ENCODE peak calls at places on chromosomes 11 and 22, in five cellular contexts. Y is HFFc6, F is uterus, C is lower lobe of right lung, D is anterior cingulate cortex. B is an unnamed sample.

GRCh38 chr11:13942908-13943505 is 19.5 kb upstream of the SPON1 start:
- DNase-seq in F (no peak), Y (peak), C (no peak), D (no peak), B (no peak)

GRCh38 chr22:17796695-17797094 is 22.4 kb upstream of the BID start:
- DNase-seq in Y (no peak), D (no peak), C (no peak), F (no peak), B (no peak)

GRCh38 chr11:96338910-96339703 is 3.9 kb downstream of the MAML2 start:
- DNase-seq in C (peak), D (peak), Y (peak), F (no peak), B (peak)

GRCh38 chr11:81907996-81908395 is 825.7 kb downstream of the FAM181B start:
- DNase-seq in D (no peak), F (no peak), C (no peak), Y (no peak), B (no peak)

GRCh38 chr11:100719809-100720221 is 32.7 kb downstream of the ARHGAP42 start:
- DNase-seq in F (peak), D (no peak), Y (peak), C (no peak), B (no peak)

GRCh38 chr22:41469218-41469851 is 418 bp downstream of the ACO2 start:
- DNase-seq in D (no peak), F (no peak), C (no peak), Y (no peak), B (no peak)

GRCh38 chr22:35510481-35510934 is 30.1 kb upstream of the RASD2 start:
- DNase-seq in D (no peak), F (no peak), C (no peak), Y (peak), B (no peak)

GRCh38 chr11:133064152-133064877 is 468.0 kb downstream of the OPCML start:
- DNase-seq in F (peak), C (peak), D (peak), Y (peak), B (peak)

GRCh38 chr11:13993096-13993760 is 30.7 kb downstream of the SPON1 start:
- DNase-seq in D (no peak), C (no peak), Y (no peak), F (no peak), B (no peak)

GRCh38 chr22:43992331-43992821 is 31.7 kb upstream of the PARVB start:
- DNase-seq in Y (peak), D (no peak), F (no peak), C (peak), B (no peak)

GRCh38 chr11:6480299-6480914 is 724 bp downstream of the ARFIP2 start:
- DNase-seq in Y (no peak), F (no peak), C (no peak), D (no peak), B (no peak)

GRCh38 chr11:118789501-118790356 is 1.2 kb downstream of the DDX6 start:
- DNase-seq in F (no peak), Y (peak), C (no peak), D (no peak), B (no peak)

GRCh38 chr11:13668957-13669521 is 571 bp downstream of the FAR1 start:
- DNase-seq in C (peak), D (no peak), F (no peak), Y (peak), B (peak)

GRCh38 chr22:22702159-22702873 is 57.9 kb downstream of the GGTLC2 start:
- DNase-seq in F (no peak), C (no peak), D (no peak), Y (no peak), B (no peak)

GRCh38 chr11:44304091-44305084 is 5.6 kb downstream of the ALX4 start:
- DNase-seq in Y (no peak), D (no peak), C (no peak), F (no peak), B (no peak)

GRCh38 chr11:126791991-126792390 is 208.6 kb downstream of the KIRREL3 start:
- DNase-seq in F (no peak), Y (no peak), C (no peak), D (no peak), B (no peak)

GRCh38 chr11:18271206-18271605 is 5.1 kb downstream of the SAA1 start:
- DNase-seq in Y (no peak), D (no peak), C (no peak), F (no peak), B (no peak)

GRCh38 chr11:111851636-111852035 is 19.7 kb downstream of the ALG9 start:
- DNase-seq in C (no peak), Y (peak), D (no peak), F (no peak), B (no peak)

GRCh38 chr22:38305481-38306448 is 11.5 kb downstream of the CSNK1E start:
- DNase-seq in F (no peak), Y (no peak), C (no peak), D (no peak), B (no peak)

GRCh38 chr22:26718905-26719304 is 61.5 kb downstream of the MIAT start:
- DNase-seq in D (no peak), C (no peak), Y (peak), F (no peak), B (no peak)

GRCh38 chr11:65185166-65185565 is 3.4 kb downstream of the CAPN1 start:
- DNase-seq in Y (no peak), F (no peak), C (no peak), D (no peak), B (no peak)

B was measured in spleen.